ENCODE peak calls at places on chromosomes 12 and 14, in five cellular contexts. X, S, N, G and O are unnamed samples.

GRCh38 chr14:69963966-69964365 is 84.8 kb downstream of the SMOC1 start:
- DNase-seq in X (no peak), S (no peak), N (no peak), G (no peak), O (no peak)

GRCh38 chr12:62862259-62862881 is 72.6 kb downstream of the PPM1H start:
- DNase-seq in X (no peak), S (no peak), N (no peak), G (no peak), O (no peak)

GRCh38 chr14:89474464-89474863 is 57.4 kb upstream of the FOXN3 start:
- DNase-seq in X (no peak), S (no peak), N (no peak), G (no peak), O (no peak)

GRCh38 chr14:73771848-73772705 is 57.9 kb upstream of the PNMA1 start:
- DNase-seq in X (no peak), S (peak; percentile 71), N (no peak), G (peak; percentile 91), O (no peak)

GRCh38 chr12:32454075-32454474 is 54.7 kb downstream of the FGD4 start:
- DNase-seq in X (no peak), S (no peak), N (no peak), G (peak; percentile 60), O (no peak)

GRCh38 chr14:78164226-78164853 is 5.8 kb upstream of the NRXN3 start:
- DNase-seq in X (peak; percentile 51), S (peak; percentile 39), N (no peak), G (peak; percentile 73), O (no peak)

GRCh38 chr12:3752096-3752709 is 706 bp downstream of the CRACR2A start:
- DNase-seq in X (no peak), S (peak; percentile 85), N (peak; percentile 30), G (no peak), O (peak; percentile 41)

GRCh38 chr12:54160807-54161480 is 27.8 kb downstream of the SMUG1 start:
- DNase-seq in X (no peak), S (no peak), N (no peak), G (no peak), O (no peak)

GRCh38 chr14:49961270-49962222 is 68.7 kb downstream of the ARF6 start:
- DNase-seq in X (no peak), S (no peak), N (no peak), G (no peak), O (no peak)

GRCh38 chr12:120199595-120200306 is 1.2 kb downstream of the RPLP0 start:
- DNase-seq in X (no peak), S (peak; percentile 23), N (no peak), G (peak; percentile 18), O (no peak)

GRCh38 chr12:52730793-52731192 is 27.5 kb upstream of the KRT77 start:
- DNase-seq in X (no peak), S (no peak), N (no peak), G (no peak), O (no peak)

GRCh38 chr12:105485321-105485910 is 154.9 kb downstream of the C12orf75 start:
- DNase-seq in X (no peak), S (no peak), N (no peak), G (peak; percentile 22), O (no peak)

GRCh38 chr12:107079172-107080011 is 14.0 kb downstream of the CRY1 start:
- DNase-seq in X (no peak), S (peak; percentile 42), N (no peak), G (no peak), O (no peak)

GRCh38 chr14:95666450-95666849 is 19.8 kb upstream of the TCL1B start:
- DNase-seq in X (no peak), S (no peak), N (no peak), G (no peak), O (no peak)

GRCh38 chr12:41663487-41664258 is 475.6 kb downstream of the PDZRN4 start:
- DNase-seq in X (no peak), S (peak; percentile 26), N (no peak), G (peak; percentile 27), O (no peak)

GRCh38 chr12:62247242-62247641 is 13.0 kb upstream of the USP15 start:
- DNase-seq in X (no peak), S (no peak), N (no peak), G (no peak), O (no peak)

GRCh38 chr14:43587183-43587582 is 919.9 kb downstream of the FSCB start:
- DNase-seq in X (no peak), S (no peak), N (no peak), G (peak; percentile 42), O (no peak)

GRCh38 chr12:113197518-113198077 is 12.1 kb downstream of the RITA1 start:
- DNase-seq in X (no peak), S (no peak), N (no peak), G (no peak), O (no peak)

GRCh38 chr12:92394895-92395294 is 249.2 kb upstream of the BTG1 start:
- DNase-seq in X (no peak), S (no peak), N (no peak), G (no peak), O (no peak)

GRCh38 chr12:70444903-70445302 is 78.8 kb downstream of the KCNMB4 start:
- DNase-seq in X (no peak), S (no peak), N (no peak), G (no peak), O (no peak)

GRCh38 chr12:5589055-5589454 is 157.1 kb downstream of the NTF3 start:
- DNase-seq in X (no peak), S (no peak), N (no peak), G (no peak), O (no peak)

GRCh38 chr12:3313655-3314305 is 177.2 kb upstream of the PRMT8 start:
- DNase-seq in X (no peak), S (peak; percentile 7), N (no peak), G (no peak), O (no peak)

GRCh38 chr14:67942311-67942710 is 122.7 kb downstream of the RAD51B start:
- DNase-seq in X (no peak), S (no peak), N (no peak), G (no peak), O (no peak)

GRCh38 chr12:54603173-54603814 is 14.8 kb upstream of the PPP1R1A start:
- DNase-seq in X (peak; percentile 55), S (peak; percentile 82), N (peak; percentile 40), G (peak; percentile 77), O (peak; percentile 41)